ENCODE peak calls at places on chromosomes 16 and 17, in eight cellular contexts. L is psoas muscle, N is kidney, B is ascending aorta, A is tibial artery, Y is left ventricle myocardium inferior, V is NT2/D1, X is adrenal gland. Q is an unnamed sample.

GRCh38 chr16:65122974-65123845 is 1.3 kb upstream of the CDH11 start:
- DNase-seq in L (peak; percentile 73), N (peak; percentile 88), B (no peak), A (peak; percentile 86), Y (peak; percentile 64), V (no peak), X (peak; percentile 43), Q (peak; percentile 39)

GRCh38 chr16:72241930-72242329 is 70.0 kb upstream of the PMFBP1 start:
- DNase-seq in L (no peak), N (no peak), B (no peak), A (no peak), Y (no peak), V (peak; percentile 23), X (peak; percentile 36), Q (no peak)

GRCh38 chr17:72502111-72502939 is 381.5 kb downstream of the SOX9 start:
- DNase-seq in L (no peak), N (no peak), B (no peak), A (no peak), Y (no peak), V (no peak), X (no peak), Q (no peak)

GRCh38 chr17:266701-267656 is 85.5 kb upstream of the DOC2B start:
- DNase-seq in L (peak; percentile 74), N (peak; percentile 80), B (no peak), A (peak; percentile 65), Y (peak; percentile 48), V (no peak), X (peak; percentile 42), Q (no peak)

GRCh38 chr17:67270411-67270810 is 25.4 kb upstream of the HELZ start:
- DNase-seq in L (no peak), N (no peak), B (no peak), A (no peak), Y (no peak), V (no peak), X (no peak), Q (no peak)

GRCh38 chr17:19726615-19727376 is 10.4 kb upstream of the SLC47A2 start:
- DNase-seq in L (no peak), N (no peak), B (no peak), A (no peak), Y (no peak), V (no peak), X (no peak), Q (no peak)

GRCh38 chr16:73298562-73298961 is 250.6 kb upstream of the ZFHX3 start:
- DNase-seq in L (no peak), N (no peak), B (no peak), A (no peak), Y (no peak), V (peak; percentile 42), X (no peak), Q (no peak)

GRCh38 chr17:16419929-16420271 is 4.5 kb downstream of the TRPV2 start:
- DNase-seq in L (no peak), N (no peak), B (no peak), A (no peak), Y (no peak), V (no peak), X (no peak), Q (no peak)

GRCh38 chr16:12975766-12976165 is 74.4 kb downstream of the SHISA9 start:
- DNase-seq in L (no peak), N (no peak), B (no peak), A (no peak), Y (no peak), V (no peak), X (no peak), Q (no peak)

GRCh38 chr17:47649972-47650524 is 329 bp downstream of the KPNB1 start:
- DNase-seq in L (no peak), N (peak; percentile 89), B (no peak), A (no peak), Y (no peak), V (no peak), X (no peak), Q (no peak)

GRCh38 chr17:55750750-55751641 is at the start of gene PCTP:
- DNase-seq in L (peak; percentile 97), N (peak; percentile 98), B (peak; percentile 83), A (peak; percentile 96), Y (peak; percentile 96), V (peak; percentile 84), X (peak; percentile 96), Q (peak; percentile 96)

GRCh38 chr16:12149971-12150370 is 173.4 kb downstream of the SNX29 start:
- DNase-seq in L (no peak), N (no peak), B (no peak), A (no peak), Y (no peak), V (no peak), X (no peak), Q (no peak)

GRCh38 chr16:11094075-11094593 is 149.8 kb downstream of the CLEC16A start:
- DNase-seq in L (no peak), N (no peak), B (no peak), A (no peak), Y (no peak), V (no peak), X (peak; percentile 64), Q (peak; percentile 48)

GRCh38 chr16:63512910-63513309 is 1476.7 kb upstream of the CDH8 start:
- DNase-seq in L (no peak), N (no peak), B (no peak), A (no peak), Y (no peak), V (no peak), X (no peak), Q (no peak)

GRCh38 chr16:27243725-27244362 is 24.7 kb downstream of the NSMCE1 start:
- DNase-seq in L (no peak), N (peak; percentile 55), B (no peak), A (peak; percentile 55), Y (no peak), V (no peak), X (no peak), Q (no peak)

GRCh38 chr16:28596840-28597691 is at the start of gene SULT1A2:
- DNase-seq in L (no peak), N (peak; percentile 86), B (no peak), A (no peak), Y (no peak), V (no peak), X (no peak), Q (peak; percentile 82)

GRCh38 chr17:31488264-31488981 is 96.9 kb downstream of the RAB11FIP4 start:
- DNase-seq in L (peak; percentile 56), N (peak; percentile 86), B (no peak), A (no peak), Y (no peak), V (no peak), X (peak; percentile 30), Q (peak; percentile 38)

GRCh38 chr17:78252111-78252634 is 20.7 kb downstream of the TMEM235 start:
- DNase-seq in L (no peak), N (no peak), B (no peak), A (no peak), Y (no peak), V (no peak), X (no peak), Q (no peak)

GRCh38 chr17:50452627-50453300 is 15.9 kb downstream of the CHAD start:
- DNase-seq in L (no peak), N (no peak), B (no peak), A (no peak), Y (no peak), V (no peak), X (no peak), Q (no peak)

GRCh38 chr16:21161211-21161610 is 2.7 kb downstream of the LDAF1 start:
- DNase-seq in L (no peak), N (no peak), B (no peak), A (no peak), Y (no peak), V (no peak), X (peak; percentile 69), Q (no peak)

GRCh38 chr16:21160276-21160675 is 1.8 kb downstream of the LDAF1 start:
- DNase-seq in L (no peak), N (no peak), B (no peak), A (no peak), Y (no peak), V (no peak), X (no peak), Q (no peak)

GRCh38 chr16:21163576-21163975 is 5.1 kb downstream of the LDAF1 start:
- DNase-seq in L (no peak), N (no peak), B (no peak), A (no peak), Y (no peak), V (no peak), X (peak; percentile 21), Q (no peak)

GRCh38 chr16:21164521-21165168 is 6.2 kb downstream of the LDAF1 start:
- DNase-seq in L (no peak), N (no peak), B (no peak), A (no peak), Y (no peak), V (no peak), X (no peak), Q (no peak)

DNA sequence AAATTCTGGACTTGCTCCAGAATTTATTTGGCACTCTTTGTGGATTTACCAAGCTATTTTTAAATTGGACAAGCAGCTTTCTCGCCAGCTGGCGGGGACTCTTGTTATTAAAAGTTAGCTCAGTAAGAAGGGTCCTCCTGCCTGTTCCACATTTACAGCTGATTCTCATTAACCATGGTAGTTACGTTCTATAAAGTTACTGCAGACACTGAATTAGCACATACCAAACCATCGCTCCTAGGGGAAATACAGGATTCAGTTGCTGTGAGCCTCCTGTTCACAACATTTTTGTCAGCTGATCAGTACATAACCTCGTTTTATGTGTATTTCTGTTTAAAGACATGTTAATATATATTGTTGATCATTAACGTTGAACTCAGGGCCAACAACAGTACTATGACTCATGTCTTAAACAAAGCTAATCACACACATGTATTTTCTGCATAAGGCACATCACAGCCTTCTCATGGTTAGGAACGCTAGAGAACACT is 4.2 kb downstream of the LDAF1 start:
- DNase-seq in L (peak; percentile 77), N (no peak), B (no peak), A (peak; percentile 75), Y (peak; percentile 62), V (no peak), X (peak; percentile 49), Q (no peak)
- H3K4me3 ChIP-seq in L (peak overlapping the region; percentile 33), N (peak overlapping the region; percentile 25), B (peak overlapping the region; percentile 24), A (no peak overlapping the region), Y (peak overlapping the region; percentile 87), V (no peak overlapping the region), X (peak overlapping the region; percentile 21), Q (no peak overlapping the region)

DNA sequence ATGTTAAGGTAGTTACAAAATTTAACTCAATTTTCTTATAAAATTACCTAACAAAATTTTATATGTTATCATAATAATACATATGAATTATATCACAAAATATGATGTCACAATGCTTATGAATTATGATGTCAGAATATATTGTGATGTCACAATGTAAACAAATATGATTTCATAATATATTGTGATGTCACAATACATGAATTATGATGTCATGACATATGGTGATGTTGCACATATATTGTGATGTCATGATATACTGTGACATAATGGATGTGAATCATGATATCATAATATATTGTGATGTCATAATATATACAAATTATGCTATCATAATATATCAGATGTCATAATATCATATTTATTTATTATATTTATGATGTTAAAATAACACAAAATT is 1879.9 kb downstream of the TP53TG3F start:
- DNase-seq in L (no peak), N (no peak), B (no peak), A (no peak), Y (no peak), V (no peak), X (no peak), Q (no peak)
- H3K9me3 ChIP-seq in L (no peaks in the 10 kb centered on the region), N (no peaks in the 10 kb centered on the region), B (no peaks in the 10 kb centered on the region), A (no peaks in the 10 kb centered on the region), Y (peaks cover 43% of the 10 kb centered on the region), V (no peaks in the 10 kb centered on the region), X (no peaks in the 10 kb centered on the region), Q (peaks cover 3% of the 10 kb centered on the region)

GRCh38 chr17:4555863-4556646 is 871 bp upstream of the MYBBP1A start:
- DNase-seq in L (peak; percentile 36), N (peak; percentile 39), B (no peak), A (no peak), Y (no peak), V (no peak), X (no peak), Q (no peak)
- H3K4me3 ChIP-seq in L (peak overlapping the region; percentile 87), N (peak overlapping the region; percentile 68), B (peak overlapping the region; percentile 71), A (peak overlapping the region; percentile 86), Y (peak overlapping the region; percentile 94), V (peak overlapping the region; percentile 79), X (peak overlapping the region; percentile 77), Q (peak overlapping the region; percentile 24)

GRCh38 chr16:3328643-3329042 is 23.3 kb downstream of the ZNF75A start:
- DNase-seq in L (no peak), N (no peak), B (no peak), A (no peak), Y (no peak), V (no peak), X (no peak), Q (no peak)
- H3K9me3 ChIP-seq in L (peaks cover 21% of the 10 kb centered on the region), N (peaks cover 2% of the 10 kb centered on the region), B (peaks cover 27% of the 10 kb centered on the region), A (peaks cover 41% of the 10 kb centered on the region), Y (peaks cover 51% of the 10 kb centered on the region), V (no peaks in the 10 kb centered on the region), X (no peaks in the 10 kb centered on the region), Q (peaks cover 10% of the 10 kb centered on the region)